ENCODE peak calls at places on chromosomes 16 and 17, in five cellular contexts. J is fibroblast of mammary gland, L is GM13976, Z is lower leg skin, E is esophagus squamous epithelium. P is an unnamed sample.

GRCh38 chr17:57468932-57469775 is 212.8 kb downstream of the MSI2 start:
- DNase-seq in L (peak; percentile 72), J (no peak), Z (no peak), E (no peak), P (no peak)

GRCh38 chr17:55336426-55336825 is 71.7 kb downstream of the HLF start:
- DNase-seq in E (no peak), J (peak; percentile 11), Z (no peak), L (no peak), P (no peak)

GRCh38 chr16:27771201-27771910 is 221.4 kb downstream of the KATNIP start:
- DNase-seq in Z (no peak), L (no peak), E (no peak), J (no peak), P (no peak)

GRCh38 chr16:31706318-31706717 is 167.3 kb upstream of the ZNF267 start:
- DNase-seq in J (no peak), Z (no peak), L (no peak), E (no peak), P (peak; percentile 23)

GRCh38 chr17:20999044-20999573 is 43.7 kb downstream of the USP22 start:
- DNase-seq in E (no peak), L (no peak), J (peak; percentile 49), Z (no peak), P (no peak)

GRCh38 chr17:58249270-58250133 is 11.1 kb downstream of the LPO start:
- DNase-seq in E (no peak), Z (no peak), J (peak; percentile 40), L (peak; percentile 97), P (peak; percentile 65)

GRCh38 chr17:18967806-18968744 is 16.1 kb downstream of the SLC5A10 start:
- DNase-seq in J (no peak), Z (no peak), L (no peak), E (no peak), P (no peak)

GRCh38 chr16:89261691-89262563 is 44.4 kb downstream of the ZNF778 start:
- DNase-seq in J (peak; percentile 31), L (no peak), E (no peak), Z (no peak), P (no peak)

GRCh38 chr16:57592591-57593003 is 35.8 kb upstream of the ADGRG1 start:
- DNase-seq in L (no peak), J (no peak), Z (no peak), E (no peak), P (no peak)

GRCh38 chr16:56354016-56354415 is 71.3 kb downstream of the AMFR start:
- DNase-seq in J (no peak), Z (no peak), E (no peak), L (no peak), P (no peak)

GRCh38 chr16:17171250-17172143 is 299.3 kb downstream of the XYLT1 start:
- DNase-seq in L (no peak), J (no peak), E (no peak), Z (no peak), P (no peak)

GRCh38 chr17:12406623-12407228 is 259.0 kb upstream of the MYOCD start:
- DNase-seq in Z (no peak), J (peak; percentile 54), E (no peak), L (no peak), P (no peak)

GRCh38 chr16:24775455-24775854 is 46.0 kb downstream of the TNRC6A start:
- DNase-seq in Z (peak; percentile 42), L (no peak), J (peak; percentile 64), E (no peak), P (peak; percentile 43)

GRCh38 chr17:61409301-61410099 is 9.9 kb downstream of the TBX2 start:
- DNase-seq in Z (no peak), J (peak; percentile 72), L (peak; percentile 77), E (no peak), P (no peak)

GRCh38 chr16:67847064-67847861 is at the start of gene CENPT:
- DNase-seq in J (peak; percentile 36), E (no peak), Z (no peak), L (peak; percentile 86), P (peak; percentile 51)

DNA sequence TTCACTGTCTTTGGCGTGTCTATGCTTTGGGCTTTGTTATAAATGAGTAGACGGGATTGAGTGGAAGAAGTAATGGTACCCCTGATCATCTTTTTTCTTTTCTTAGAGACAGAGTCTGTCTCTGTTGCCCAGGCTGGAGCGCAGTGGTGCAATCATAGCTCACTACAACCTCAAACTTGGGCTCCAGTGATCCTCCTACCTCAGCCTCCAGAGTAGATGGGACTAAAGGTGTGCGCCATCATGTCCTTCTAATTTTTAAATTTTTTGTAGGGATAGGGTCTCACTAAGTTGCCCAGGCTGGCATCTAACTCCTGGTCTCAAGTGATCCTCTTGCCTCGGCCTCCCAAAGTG is 14.9 kb upstream of the GPRC5B start:
- DNase-seq in J (no peak), L (no peak), Z (no peak), E (no peak), P (no peak)
- TF ChIP-seq CTCF in J (no peak), L (no peak), Z (no peak), E (no peak), P (no peak)

DNA sequence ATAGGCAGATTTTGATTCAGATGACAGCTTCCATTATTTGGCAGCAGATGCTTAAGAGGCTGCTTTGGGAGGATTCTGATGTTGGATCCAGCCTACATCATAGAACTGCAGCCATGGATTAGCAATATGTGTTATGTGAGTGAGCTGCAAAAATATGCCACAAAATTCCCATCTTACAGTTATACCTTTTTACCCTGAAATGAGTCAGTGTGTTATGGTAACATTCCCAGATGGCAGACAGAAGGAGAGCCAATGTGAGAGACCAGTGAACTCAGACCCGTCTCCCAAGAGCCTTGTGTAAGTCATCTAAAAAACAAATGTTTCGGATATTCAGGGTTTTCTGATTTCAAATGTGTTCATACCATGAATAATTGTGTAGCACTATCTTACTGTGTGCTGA is 206.1 kb downstream of the CDH13 start:
- DNase-seq in J (peak; percentile 87), L (no peak), Z (no peak), E (no peak), P (no peak)
- TF ChIP-seq CTCF in J (no peak), L (no peak), Z (no peak), E (no peak), P (no peak)

GRCh38 chr16:87563022-87563421 is 39.3 kb upstream of the JPH3 start:
- DNase-seq in Z (no peak), J (no peak), L (no peak), E (no peak), P (no peak)

GRCh38 chr16:87562201-87562600 is 40.1 kb upstream of the JPH3 start:
- DNase-seq in Z (no peak), L (no peak), J (no peak), E (no peak), P (no peak)

GRCh38 chr16:87563714-87564523 is 38.4 kb upstream of the JPH3 start:
- DNase-seq in L (no peak), E (no peak), J (no peak), Z (no peak), P (no peak)

GRCh38 chr16:87561200-87562105 is 40.9 kb upstream of the JPH3 start:
- DNase-seq in Z (no peak), L (no peak), J (no peak), E (no peak), P (no peak)

GRCh38 chr16:87564524-87564778 is 37.9 kb upstream of the JPH3 start:
- DNase-seq in E (no peak), L (no peak), Z (no peak), J (no peak), P (no peak)
- TF ChIP-seq CTCF in E (no peak), L (no peak), Z (no peak), J (no peak), P (no peak)

DNA sequence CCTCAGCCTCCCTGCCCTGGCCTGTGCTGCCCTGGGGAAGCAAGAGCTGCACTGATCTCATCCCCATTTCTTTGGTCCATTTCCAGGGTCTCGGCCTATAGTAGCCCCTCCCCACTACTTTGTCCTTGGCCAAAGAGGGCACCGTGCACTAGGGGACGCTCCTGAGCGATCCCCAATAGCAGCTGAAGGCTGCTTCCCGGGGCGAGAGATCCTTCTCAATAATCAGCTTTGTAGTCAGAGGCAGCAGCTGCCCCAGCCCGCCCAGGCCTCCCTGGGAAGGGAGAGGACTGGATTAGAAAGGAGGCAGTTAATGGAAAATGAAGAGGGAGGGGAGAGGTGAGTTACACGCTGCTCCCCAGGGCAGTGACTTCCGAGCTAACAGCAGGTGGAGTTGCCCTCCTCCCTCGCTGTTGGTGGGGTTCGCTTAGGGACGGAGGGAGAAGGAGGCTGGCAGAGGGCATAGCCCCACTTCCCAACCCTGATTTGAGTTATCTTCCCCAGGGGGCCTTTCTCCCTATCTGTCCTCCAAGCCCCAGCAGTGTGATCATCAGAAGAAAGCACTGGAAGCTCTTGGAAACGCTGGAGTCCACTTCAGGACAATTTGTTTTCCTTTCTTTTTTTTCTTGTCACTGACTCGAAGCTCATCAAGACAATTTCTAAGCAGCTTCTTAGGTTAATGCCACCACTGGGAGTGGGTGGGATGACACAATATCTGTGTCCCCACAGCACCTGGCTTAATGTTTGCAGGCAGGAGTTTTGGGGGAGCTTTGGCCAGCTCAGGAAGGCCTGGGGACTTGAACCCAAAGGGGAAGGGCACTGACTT is 2.6 kb downstream of the MXRA7 start:
- DNase-seq in L (no peak), J (peak; percentile 51), E (no peak), Z (no peak), P (no peak)
- TF ChIP-seq CTCF in L (no peak), J (peak; percentile 54), E (no peak), Z (no peak), P (no peak)

GRCh38 chr17:73910216-73910615 is 266.0 kb upstream of the SDK2 start:
- DNase-seq in Z (no peak), L (peak; percentile 1), E (no peak), J (no peak), P (no peak)

GRCh38 chr17:73914536-73915274 is 270.5 kb upstream of the SDK2 start:
- DNase-seq in E (no peak), J (no peak), Z (no peak), L (no peak), P (no peak)

GRCh38 chr17:73911726-73912359 is 267.6 kb upstream of the SDK2 start:
- DNase-seq in E (no peak), Z (no peak), L (peak; percentile 1), J (peak; percentile 14), P (no peak)

GRCh38 chr17:73909156-73909555 is 264.9 kb upstream of the SDK2 start:
- DNase-seq in L (peak; percentile 2), Z (no peak), E (no peak), J (no peak), P (no peak)

GRCh38 chr17:73912360-73912746 is 268.1 kb upstream of the SDK2 start:
- DNase-seq in L (no peak), J (no peak), Z (no peak), E (no peak), P (no peak)
- TF ChIP-seq CTCF in L (no peak), J (no peak), Z (no peak), E (no peak), P (no peak)

DNA sequence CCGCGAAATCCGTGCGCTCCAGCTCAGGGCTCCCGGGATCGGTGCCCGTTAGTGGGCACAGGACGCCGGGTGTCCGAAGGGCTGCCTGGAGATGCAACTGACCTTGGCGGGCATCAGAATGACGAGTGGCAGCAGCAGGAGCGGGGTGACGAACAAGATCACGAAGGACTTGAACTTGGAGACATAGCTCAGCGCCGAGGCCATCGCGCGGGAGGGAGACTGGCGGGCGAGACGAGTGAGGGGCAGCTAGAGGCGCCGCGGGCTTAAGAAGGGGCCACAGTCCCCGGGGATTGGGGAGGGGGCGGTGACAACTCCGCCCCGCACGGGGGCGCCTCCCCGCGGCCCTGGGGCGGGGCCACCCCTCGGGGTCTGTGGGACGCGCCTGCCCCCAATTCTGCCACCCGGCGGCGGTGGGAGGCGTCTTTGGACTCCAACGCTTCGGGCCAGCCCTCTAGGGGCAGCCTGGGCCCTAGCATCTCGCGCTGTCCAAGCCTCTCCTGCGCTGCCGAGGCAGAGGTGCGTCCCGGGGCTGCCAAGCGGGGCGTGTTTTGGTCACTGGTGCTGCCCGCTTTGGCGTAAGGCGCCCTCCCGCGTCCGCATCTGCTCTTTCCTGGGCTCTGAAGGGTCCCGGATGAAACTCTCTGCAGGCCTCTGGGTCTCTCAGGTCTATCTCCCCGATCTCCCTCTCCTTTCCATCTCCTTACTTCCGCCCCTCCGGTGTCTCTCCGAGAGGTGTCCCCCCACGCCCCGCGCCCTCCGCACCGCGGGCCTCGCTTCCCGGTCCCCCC is at the start of gene SLC13A5:
- DNase-seq in L (peak; percentile 62), J (peak; percentile 18), E (no peak), Z (no peak), P (no peak)
- TF ChIP-seq CTCF in L (no peak), J (peak; percentile 5), E (peak; percentile 49), Z (no peak), P (no peak)

P was measured in lung.